ENCODE peak calls at places on chromosomes 4 and X, in eight cellular contexts. D is T-helper 2 cell; G is activated CD4-positive, alpha-beta T cell treated with anti-CD3 and anti-CD28 coated beads for 48 hours; N is brain microvascular endothelial cell; Y is HuH-7.5; K is astrocyte of the spinal cord; F is lower leg skin; C is mesendoderm. A is an unnamed sample.

GRCh38 chr4:26213317-26213716 is 107.5 kb upstream of the RBPJ start:
- DNase-seq in D (no peak), G (no peak), N (no peak), Y (no peak), K (no peak), F (no peak), C (peak), A (no peak)

GRCh38 chrX:22165732-22166457 is 106.8 kb upstream of the CBLL2 start:
- DNase-seq in D (no peak), G (no peak), N (peak), Y (no peak), K (peak), F (no peak), C (no peak), A (no peak)

GRCh38 chrX:45710081-45710801 is 509.6 kb upstream of the DIPK2B start:
- DNase-seq in D (no peak), G (peak), N (peak), Y (no peak), K (peak), F (no peak), C (no peak), A (no peak)

GRCh38 chr4:150305995-150306394 is 227.8 kb downstream of the DCLK2 start:
- DNase-seq in D (no peak), G (no peak), N (peak), Y (no peak), K (peak), F (no peak), C (no peak), A (peak)

GRCh38 chrX:153639177-153640044 is 7.6 kb upstream of the DUSP9 start:
- DNase-seq in D (no peak), G (no peak), N (no peak), Y (no peak), K (no peak), F (peak), C (no peak), A (no peak)

GRCh38 chr4:136329042-136329662 is 1203.1 kb downstream of the PCDH18 start:
- DNase-seq in D (no peak), G (no peak), N (peak), Y (no peak), K (no peak), F (no peak), C (peak), A (no peak)

GRCh38 chrX:16123222-16123786 is at the start of gene GRPR:
- DNase-seq in D (no peak), G (peak), N (peak), Y (peak), K (peak), F (peak), C (peak), A (peak)

GRCh38 chrX:69024287-69024686 is 141.0 kb downstream of the PJA1 start:
- DNase-seq in D (no peak), G (no peak), N (no peak), Y (no peak), K (no peak), F (no peak), C (no peak), A (peak)

GRCh38 chr4:59553063-59553738 is 1646.9 kb upstream of the ADGRL3 start:
- DNase-seq in D (no peak), G (no peak), N (peak), Y (no peak), K (no peak), F (no peak), C (peak), A (no peak)

GRCh38 chrX:4710618-4711433 is 997.4 kb upstream of the PRKX start:
- DNase-seq in D (no peak), G (no peak), N (no peak), Y (no peak), K (no peak), F (no peak), C (peak), A (no peak)

GRCh38 chrX:70592091-70592490 is 147.5 kb downstream of the DLG3 start:
- DNase-seq in D (no peak), G (peak), N (peak), Y (no peak), K (peak), F (no peak), C (peak), A (no peak)

GRCh38 chrX:38052096-38052495 is 45.7 kb downstream of the SYTL5 start:
- DNase-seq in D (no peak), G (no peak), N (peak), Y (no peak), K (peak), F (no peak), C (no peak), A (no peak)

GRCh38 chr4:177008071-177008835 is 215.5 kb upstream of the VEGFC start:
- DNase-seq in D (no peak), G (no peak), N (peak), Y (no peak), K (peak), F (no peak), C (no peak), A (no peak)

GRCh38 chr4:97330915-97331314 is 812.4 kb downstream of the STPG2 start:
- DNase-seq in D (no peak), G (no peak), N (no peak), Y (no peak), K (no peak), F (no peak), C (no peak), A (peak)

GRCh38 chr4:141046255-141046654 is 87.0 kb downstream of the RNF150 start:
- DNase-seq in D (no peak), G (no peak), N (peak), Y (no peak), K (peak), F (no peak), C (peak), A (no peak)

GRCh38 chrX:74545880-74546279 is 68.5 kb downstream of the RLIM start:
- DNase-seq in D (no peak), G (no peak), N (no peak), Y (no peak), K (no peak), F (no peak), C (no peak), A (no peak)

GRCh38 chr4:10013722-10014121 is 7.6 kb downstream of the SLC2A9 start:
- DNase-seq in D (no peak), G (peak), N (peak), Y (peak), K (no peak), F (no peak), C (peak), A (no peak)